ENCODE peak calls at places on chromosome 7, in four cellular contexts. F, Z, X and R are unnamed samples.

GRCh38 chr7:148720472-148720871 is 21.8 kb downstream of the CUL1 start:
- DNase-seq in F (no peak), Z (no peak), X (no peak), R (no peak)

GRCh38 chr7:2609001-2609411 is 22.8 kb upstream of the TTYH3 start:
- DNase-seq in F (peak; percentile 73), Z (peak; percentile 76), X (no peak), R (no peak)

GRCh38 chr7:131109011-131109756 is 218.5 kb upstream of the MKLN1 start:
- DNase-seq in F (peak; percentile 42), Z (peak; percentile 24), X (no peak), R (no peak)

GRCh38 chr7:56078196-56078595 is 14.1 kb downstream of the SUMF2 start:
- DNase-seq in F (peak; percentile 10), Z (no peak), X (no peak), R (no peak)

GRCh38 chr7:100566018-100566531 is 7.6 kb downstream of the SAP25 start:
- DNase-seq in F (no peak), Z (no peak), X (no peak), R (no peak)

GRCh38 chr7:70131807-70132565 is 533.7 kb downstream of the AUTS2 start:
- DNase-seq in F (no peak), Z (no peak), X (no peak), R (no peak)

GRCh38 chr7:155224116-155224811 is 73.4 kb upstream of the INSIG1 start:
- DNase-seq in F (no peak), Z (no peak), X (no peak), R (no peak)

GRCh38 chr7:22842383-22842903 is 19.8 kb upstream of the TOMM7 start:
- DNase-seq in F (no peak), Z (no peak), X (no peak), R (no peak)

GRCh38 chr7:141674702-141675101 is 27.3 kb downstream of the DENND11 start:
- DNase-seq in F (peak; percentile 52), Z (no peak), X (no peak), R (no peak)

GRCh38 chr7:3943779-3944520 is 642.9 kb downstream of the SDK1 start:
- DNase-seq in F (no peak), Z (no peak), X (no peak), R (no peak)

GRCh38 chr7:150727381-150727780 is 9.8 kb upstream of the GIMAP5 start:
- DNase-seq in F (no peak), Z (no peak), X (no peak), R (no peak)

GRCh38 chr7:123669485-123669884 is 13.8 kb downstream of the LMOD2 start:
- DNase-seq in F (no peak), Z (no peak), X (no peak), R (no peak)

DNA sequence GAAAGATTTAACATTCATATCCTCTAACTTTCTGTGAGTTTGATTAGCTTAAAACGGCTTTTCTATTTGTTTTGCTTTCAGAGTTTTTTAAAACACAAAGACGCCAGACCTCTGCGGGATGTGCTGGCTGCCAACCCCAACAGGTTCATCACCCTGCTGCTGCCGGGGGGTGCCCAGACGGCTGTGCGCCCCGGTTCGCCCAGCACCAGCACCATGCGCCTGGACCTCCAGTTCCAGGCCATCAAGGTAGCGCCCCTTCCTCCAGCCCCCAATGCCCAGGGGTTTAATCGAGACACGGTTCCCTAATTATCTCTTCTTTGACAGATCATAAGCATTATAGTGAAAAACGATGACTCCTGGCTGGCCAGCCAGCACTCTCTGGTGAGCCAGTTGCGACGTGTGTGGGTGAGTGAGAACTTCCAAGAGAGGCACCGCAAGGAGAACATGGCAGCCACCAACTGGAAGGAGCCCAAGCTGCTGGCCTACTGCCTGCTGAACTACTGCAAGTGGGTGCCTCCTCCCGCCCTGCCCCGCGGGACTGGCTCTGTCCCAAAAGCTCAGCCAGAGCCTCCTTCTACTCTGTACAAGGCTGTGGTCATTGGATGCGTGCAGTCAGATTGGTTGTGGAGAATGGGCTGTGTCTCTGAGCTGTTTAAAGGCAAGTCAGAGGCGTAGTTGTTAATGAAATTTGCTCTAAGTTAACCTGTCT is 71.2 kb downstream of the TRRAP start:
- DNase-seq in F (no peak), Z (no peak), X (no peak), R (no peak)
- H3K9me3 ChIP-seq in F (no peaks in the 10 kb centered on the region), Z (no peaks in the 10 kb centered on the region), X (no peaks in the 10 kb centered on the region), R (no peaks in the 10 kb centered on the region)

GRCh38 chr7:93231799-93232672 is at the start of gene VPS50:
- DNase-seq in F (peak; percentile 93), Z (peak; percentile 99), X (peak; percentile 94), R (peak; percentile 97)
- TF ChIP-seq POLR2A in F (peak; percentile 89), Z (peak; percentile 35), X (no peak), R (no peak)

DNA sequence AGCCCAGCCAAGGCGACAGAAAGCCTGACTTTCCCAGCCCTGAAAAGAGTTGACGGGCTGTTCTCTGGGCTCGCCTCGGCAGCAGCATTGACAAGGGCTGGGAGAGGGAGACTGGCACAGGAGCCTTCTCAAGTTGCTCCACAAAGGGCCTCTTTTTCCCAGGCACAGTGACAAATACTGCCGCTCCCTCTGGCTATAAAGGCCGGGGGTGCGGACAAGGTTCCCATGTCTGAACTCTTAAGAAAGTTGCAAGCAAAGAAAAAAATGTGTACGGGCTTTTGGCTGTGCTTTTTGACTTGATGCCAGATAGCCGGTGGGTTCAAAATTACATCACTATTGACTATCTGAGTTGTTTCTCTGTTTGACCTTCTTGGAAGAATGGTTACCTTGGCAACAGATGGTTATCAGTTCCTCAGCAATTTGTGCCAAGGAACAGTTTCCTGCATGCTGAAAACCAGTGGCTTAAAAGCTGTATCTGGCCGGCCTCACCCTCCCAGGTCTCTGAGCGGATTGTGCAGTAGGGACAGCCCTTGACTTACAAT is 115.9 kb upstream of the EEPD1 start:
- DNase-seq in F (no peak), Z (peak; percentile 98), X (peak; percentile 77), R (no peak)
- TF ChIP-seq POLR2AphosphoS5 in F (no peak), Z (peak; percentile 77), X (peak; percentile 66), R (peak; percentile 90)

DNA sequence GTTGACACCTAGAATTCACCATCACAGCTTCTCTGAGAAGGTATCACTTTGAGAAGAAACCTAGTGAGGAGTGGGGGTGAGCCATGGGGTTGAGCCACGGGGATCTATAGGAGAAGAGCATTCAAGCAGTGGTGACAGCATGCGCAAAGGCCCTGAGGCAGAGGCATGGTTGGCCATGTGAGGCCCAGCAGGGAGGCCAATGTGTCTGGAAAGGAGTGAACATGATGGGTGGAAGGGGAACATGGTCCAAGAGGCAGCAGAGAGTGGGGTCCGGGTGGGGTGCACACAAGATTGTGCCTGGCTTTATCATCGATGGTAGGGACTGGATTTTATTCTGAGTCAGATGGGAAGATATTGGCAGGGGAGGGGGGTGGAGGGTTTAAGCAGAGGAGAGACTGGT is 36.0 kb upstream of the LEP start:
- DNase-seq in F (no peak), Z (no peak), X (no peak), R (no peak)
- H3K9me3 ChIP-seq in F (no peaks in the 10 kb centered on the region), Z (no peaks in the 10 kb centered on the region), X (no peaks in the 10 kb centered on the region), R (no peaks in the 10 kb centered on the region)